ENCODE peak calls at places on chromosomes 11 and 22, in four cellular contexts. V is activated CD4-positive, alpha-beta T cell treated with anti-CD3 and anti-CD28 coated beads, Interleukin-2, amount 50 U/mL, for 4 hours; F is activated naive CD4-positive, alpha-beta T cell treated with anti-CD3 and anti-CD28 coated beads for 36 hours; D is IMR-90. T is an unnamed sample.
A peak's percentile ranks its signal among the peaks of the same experiment; 100 is the strongest.

GRCh38 chr22:43293661-43294392 is 49.3 kb downstream of the SCUBE1 start:
- DNase-seq in V (no peak), F (no peak), D (peak; percentile 60), T (peak; percentile 47)

GRCh38 chr11:62710001-62710345 is 2.5 kb downstream of the GNG3 start:
- DNase-seq in V (no peak), F (peak; percentile 25), D (no peak), T (peak; percentile 60)

GRCh38 chr22:28014141-28015055 is 95.3 kb upstream of the PITPNB start:
- DNase-seq in V (no peak), F (no peak), D (no peak), T (no peak)

GRCh38 chr11:42422094-42422493 is 889.7 kb upstream of the API5 start:
- DNase-seq in V (no peak), F (no peak), D (no peak), T (no peak)

GRCh38 chr22:33726294-33726711 is 194.0 kb downstream of the LARGE1 start:
- DNase-seq in V (no peak), F (no peak), D (peak; percentile 85), T (no peak)

GRCh38 chr11:43942651-43943356 is 367 bp downstream of the C11orf96 start:
- DNase-seq in V (no peak), F (no peak), D (peak; percentile 33), T (peak; percentile 30)

GRCh38 chr11:33952805-33953204 is 60.9 kb upstream of the LMO2 start:
- DNase-seq in V (no peak), F (no peak), D (no peak), T (no peak)

GRCh38 chr11:97280347-97280746 is 890.5 kb downstream of the JRKL start:
- DNase-seq in V (no peak), F (no peak), D (no peak), T (no peak)

GRCh38 chr11:106457727-106458126 is 380.3 kb downstream of the AASDHPPT start:
- DNase-seq in V (no peak), F (no peak), D (peak; percentile 89), T (peak; percentile 19)

GRCh38 chr22:17194213-17194612 is 25.0 kb downstream of the ADA2 start:
- DNase-seq in V (no peak), F (no peak), D (no peak), T (no peak)

GRCh38 chr11:86101493-86101892 is 32.6 kb upstream of the PICALM start:
- DNase-seq in V (no peak), F (no peak), D (peak; percentile 54), T (peak; percentile 53)

GRCh38 chr22:26648011-26648497 is 9.3 kb upstream of the MIAT start:
- DNase-seq in V (no peak), F (peak; percentile 54), D (no peak), T (no peak)

GRCh38 chr11:8732276-8732675 is 49.7 kb downstream of the RPL27A start:
- DNase-seq in V (no peak), F (no peak), D (no peak), T (no peak)

GRCh38 chr11:2886191-2886894 is 768 bp upstream of the CDKN1C start:
- DNase-seq in V (no peak), F (no peak), D (no peak), T (no peak)

GRCh38 chr11:37322333-37323194 is 724.5 kb upstream of the RAG2 start:
- DNase-seq in V (no peak), F (no peak), D (no peak), T (peak; percentile 4)

GRCh38 chr11:7632211-7632610 is 41.1 kb downstream of the CYB5R2 start:
- DNase-seq in V (no peak), F (no peak), D (no peak), T (no peak)

GRCh38 chr11:3686751-3687150 is 15.6 kb upstream of the CHRNA10 start:
- DNase-seq in V (no peak), F (no peak), D (peak; percentile 35), T (peak; percentile 29)

GRCh38 chr11:3043315-3043871 is 13.8 kb downstream of the CARS1 start:
- DNase-seq in V (no peak), F (no peak), D (no peak), T (no peak)

GRCh38 chr11:82732734-82733443 is 775 bp downstream of the FAM181B start:
- DNase-seq in V (no peak), F (peak; percentile 20), D (no peak), T (no peak)

GRCh38 chr11:128467610-128468041 is 119.7 kb downstream of the ETS1 start:
- DNase-seq in V (no peak), F (peak; percentile 83), D (peak; percentile 100), T (peak; percentile 100)

GRCh38 chr11:110519816-110520215 is 90.1 kb downstream of the FDX1 start:
- DNase-seq in V (no peak), F (no peak), D (no peak), T (no peak)

GRCh38 chr22:33883961-33884808 is 36.1 kb downstream of the LARGE1 start:
- DNase-seq in V (no peak), F (no peak), D (no peak), T (no peak)

GRCh38 chr11:113134605-113135004 is 173.4 kb downstream of the NCAM1 start:
- DNase-seq in V (no peak), F (no peak), D (no peak), T (no peak)

GRCh38 chr11:20355221-20356219 is 8.0 kb upstream of the HTATIP2 start:
- DNase-seq in V (peak; percentile 17), F (peak; percentile 56), D (peak; percentile 58), T (peak; percentile 47)

GRCh38 chr11:102603091-102603490 is 22.0 kb downstream of the MMP20 start:
- DNase-seq in V (no peak), F (no peak), D (peak; percentile 73), T (peak; percentile 68)

GRCh38 chr22:38973289-38974169 is 8.6 kb upstream of the APOBEC3B start:
- DNase-seq in V (peak; percentile 31), F (peak; percentile 77), D (peak; percentile 17), T (no peak)

GRCh38 chr11:1636291-1636950 is 6.8 kb downstream of the KRTAP5-5 start:
- DNase-seq in V (no peak), F (no peak), D (no peak), T (no peak)

GRCh38 chr11:20638074-20638473 is 31.3 kb upstream of the NELL1 start:
- DNase-seq in V (no peak), F (no peak), D (no peak), T (no peak)

GRCh38 chr22:20615533-20616450 is 108.4 kb downstream of the MED15 start:
- DNase-seq in V (no peak), F (no peak), D (no peak), T (no peak)

GRCh38 chr22:27585141-27585540 is 216.4 kb downstream of the MN1 start:
- DNase-seq in V (no peak), F (no peak), D (no peak), T (no peak)

GRCh38 chr11:1193326-1194230 is 29.3 kb upstream of the MUC5B start:
- DNase-seq in V (no peak), F (peak; percentile 3), D (no peak), T (no peak)

GRCh38 chr11:69350596-69350995 is 56.6 kb downstream of the MYEOV start:
- DNase-seq in V (no peak), F (no peak), D (no peak), T (no peak)

GRCh38 chr22:31046591-31047226 is 34.4 kb upstream of the SMTN start:
- DNase-seq in V (no peak), F (no peak), D (peak; percentile 13), T (no peak)

GRCh38 chr22:31347251-31348008 is 1.3 kb upstream of the PATZ1 start:
- DNase-seq in V (peak; percentile 48), F (peak; percentile 80), D (peak; percentile 62), T (peak; percentile 67)

GRCh38 chr11:73193251-73194033 is 24.6 kb upstream of the P2RY2 start:
- DNase-seq in V (no peak), F (no peak), D (no peak), T (no peak)

T was measured in EL.